ENCODE peak calls at places on chromosomes 3 and 15, in nine cellular contexts. D is progenitor cell of endocrine pancreas; X is brain microvascular endothelial cell; Y is IMR-90; F is activated naive CD4-positive, alpha-beta T cell; S is GM13977; P is stimulated activated CD4-positive, alpha-beta T cell treated with anti-CD3 and anti-CD28 coated beads, Interleukin-12 subunit alpha, Interleukin-12 subunit beta, amount 100 ng/mL, for 4 hours; J is HS-27A; C is Calu3. V is an unnamed sample.

GRCh38 chr3:171901615-171902312 is 58.6 kb downstream of the TMEM212 start:
- DNase-seq in D (no peak), X (no peak), Y (peak), F (no peak), S (no peak), P (no peak), J (no peak), C (no peak), V (no peak)

GRCh38 chr15:82178061-82178460 is 84.5 kb downstream of the EFL1 start:
- DNase-seq in D (no peak), X (peak), Y (peak), F (no peak), S (no peak), P (no peak), J (peak), C (no peak), V (no peak)

GRCh38 chr3:70999730-71000129 is 583.8 kb downstream of the FOXP1 start:
- DNase-seq in D (no peak), X (peak), Y (peak), F (no peak), S (no peak), P (no peak), J (peak), C (no peak), V (no peak)

GRCh38 chr3:184259878-184260570 is 1.3 kb downstream of the CAMK2N2 start:
- DNase-seq in D (peak), X (peak), Y (peak), F (no peak), S (peak), P (peak), J (no peak), C (peak), V (peak)

GRCh38 chr3:55269096-55269495 is 218.0 kb downstream of the WNT5A start:
- DNase-seq in D (no peak), X (no peak), Y (no peak), F (no peak), S (no peak), P (no peak), J (no peak), C (no peak), V (no peak)

GRCh38 chr3:32531010-32531647 is 28.5 kb upstream of the CMTM6 start:
- DNase-seq in D (no peak), X (no peak), Y (no peak), F (no peak), S (peak), P (no peak), J (no peak), C (no peak), V (no peak)

GRCh38 chr3:99842826-99843589 is 25.3 kb downstream of the CMSS1 start:
- DNase-seq in D (no peak), X (no peak), Y (peak), F (no peak), S (no peak), P (no peak), J (peak), C (no peak), V (no peak)

GRCh38 chr15:51377038-51377761 is 35.7 kb downstream of the GLDN start:
- DNase-seq in D (no peak), X (peak), Y (peak), F (no peak), S (no peak), P (no peak), J (no peak), C (no peak), V (no peak)

GRCh38 chr3:65348596-65348995 is 660.8 kb upstream of the ADAMTS9 start:
- DNase-seq in D (no peak), X (no peak), Y (peak), F (no peak), S (no peak), P (no peak), J (no peak), C (no peak), V (no peak)

GRCh38 chr15:63211549-63211948 is 22.1 kb downstream of the RAB8B start:
- DNase-seq in D (no peak), X (no peak), Y (no peak), F (no peak), S (no peak), P (no peak), J (no peak), C (no peak), V (no peak)

GRCh38 chr15:61081028-61081322 is 148.1 kb downstream of the RORA start:
- DNase-seq in D (no peak), X (no peak), Y (no peak), F (no peak), S (no peak), P (no peak), J (no peak), C (no peak), V (no peak)

GRCh38 chr3:132549890-132550578 is 47.0 kb upstream of the ACKR4 start:
- DNase-seq in D (no peak), X (peak), Y (peak), F (no peak), S (peak), P (no peak), J (no peak), C (no peak), V (no peak)

GRCh38 chr3:123766195-123767019 is 117.7 kb downstream of the MYLK start:
- DNase-seq in D (no peak), X (no peak), Y (no peak), F (no peak), S (no peak), P (no peak), J (no peak), C (no peak), V (no peak)

GRCh38 chr15:95799286-95800187 is 531.0 kb upstream of the NR2F2 start:
- DNase-seq in D (no peak), X (peak), Y (peak), F (no peak), S (no peak), P (no peak), J (peak), C (no peak), V (no peak)

GRCh38 chr3:194633349-194634004 is at the start of gene TMEM44:
- DNase-seq in D (peak), X (peak), Y (peak), F (no peak), S (peak), P (peak), J (peak), C (peak), V (peak)

GRCh38 chr3:128266453-128266852 is 113.2 kb downstream of the EEFSEC start:
- DNase-seq in D (no peak), X (no peak), Y (no peak), F (no peak), S (no peak), P (no peak), J (no peak), C (no peak), V (no peak)

GRCh38 chr15:75170711-75171341 is 30.9 kb upstream of the C15orf39 start:
- DNase-seq in D (no peak), X (no peak), Y (no peak), F (no peak), S (no peak), P (no peak), J (peak), C (peak), V (peak)